ENCODE peak calls at places on chromosomes 1 and 21, in seven cellular contexts. B is heart right ventricle, X is ovary, G is Peyer's patch, V is astrocyte, R is lower lobe of right lung, L is fibroblast of lung. H is an unnamed sample.

GRCh38 chr1:225754940-225755635 is 22.5 kb upstream of the SRP9 start:
- DNase-seq in B (peak; percentile 56), X (no peak), G (no peak), V (peak; percentile 97), R (no peak), L (peak; percentile 91), H (peak; percentile 92)

GRCh38 chr1:225885336-225885735 is 3.2 kb upstream of the TMEM63A start:
- DNase-seq in B (no peak), X (no peak), G (no peak), V (no peak), R (peak; percentile 41), L (no peak), H (no peak)

GRCh38 chr1:115258302-115258866 is 79.7 kb downstream of the NGF start:
- DNase-seq in B (no peak), X (no peak), G (no peak), V (peak; percentile 82), R (no peak), L (peak; percentile 77), H (peak; percentile 80)

GRCh38 chr1:32239790-32240139 is 7.3 kb upstream of the FAM167B start:
- DNase-seq in B (peak; percentile 18), X (peak; percentile 54), G (no peak), V (no peak), R (no peak), L (no peak), H (no peak)

GRCh38 chr1:33001282-33001681 is 35.4 kb downstream of the AK2 start:
- DNase-seq in B (no peak), X (no peak), G (no peak), V (no peak), R (no peak), L (no peak), H (no peak)

GRCh38 chr1:201666645-201667044 is 127.7 kb downstream of the NAV1 start:
- DNase-seq in B (no peak), X (no peak), G (no peak), V (no peak), R (no peak), L (no peak), H (no peak)

GRCh38 chr1:226064168-226064815 is 1.8 kb downstream of the H3-3A start:
- DNase-seq in B (no peak), X (no peak), G (no peak), V (no peak), R (no peak), L (peak; percentile 22), H (no peak)

GRCh38 chr1:90371106-90371813 is 345.8 kb downstream of the BARHL2 start:
- DNase-seq in B (no peak), X (no peak), G (no peak), V (peak; percentile 84), R (no peak), L (peak; percentile 2), H (peak; percentile 1)

GRCh38 chr21:41379901-41380300 is 18.1 kb downstream of the MX2 start:
- DNase-seq in B (no peak), X (no peak), G (no peak), V (no peak), R (no peak), L (no peak), H (no peak)

GRCh38 chr1:54278941-54279422 is 79.0 kb downstream of the MRPL37 start:
- DNase-seq in B (no peak), X (no peak), G (no peak), V (peak; percentile 92), R (no peak), L (peak; percentile 28), H (peak; percentile 75)

GRCh38 chr1:67434491-67434890 is 4.3 kb upstream of the SERBP1 start:
- DNase-seq in B (no peak), X (no peak), G (no peak), V (no peak), R (no peak), L (peak; percentile 80), H (peak; percentile 17)

GRCh38 chr1:171635661-171636060 is 13.6 kb downstream of the MYOCOS start:
- DNase-seq in B (no peak), X (no peak), G (no peak), V (no peak), R (no peak), L (no peak), H (no peak)

GRCh38 chr21:39111928-39112327 is 71.3 kb downstream of the PSMG1 start:
- DNase-seq in B (no peak), X (no peak), G (no peak), V (peak; percentile 41), R (no peak), L (peak; percentile 82), H (peak; percentile 55)

GRCh38 chr1:28775121-28775942 is 36.6 kb upstream of the OPRD1 start:
- DNase-seq in B (peak; percentile 82), X (peak; percentile 87), G (peak; percentile 53), V (no peak), R (peak; percentile 92), L (peak; percentile 77), H (peak; percentile 36)

GRCh38 chr1:93874025-93874651 is 4.9 kb downstream of the DNTTIP2 start:
- DNase-seq in B (no peak), X (no peak), G (no peak), V (no peak), R (no peak), L (peak; percentile 55), H (peak; percentile 72)

GRCh38 chr1:6858586-6858985 is 73.3 kb downstream of the CAMTA1 start:
- DNase-seq in B (no peak), X (no peak), G (no peak), V (no peak), R (no peak), L (no peak), H (no peak)

GRCh38 chr1:180926164-180926981 is 13.7 kb downstream of the KIAA1614 start:
- DNase-seq in B (peak; percentile 75), X (peak; percentile 77), G (no peak), V (peak; percentile 27), R (no peak), L (peak; percentile 66), H (peak; percentile 43)

GRCh38 chr1:5632226-5632625 is 360.0 kb downstream of the NPHP4 start:
- DNase-seq in B (no peak), X (no peak), G (no peak), V (no peak), R (no peak), L (no peak), H (no peak)

GRCh38 chr1:63603810-63604209 is 10.6 kb downstream of the PGM1 start:
- DNase-seq in B (no peak), X (no peak), G (no peak), V (no peak), R (no peak), L (no peak), H (peak; percentile 42)

GRCh38 chr1:223175032-223175431 is 32.0 kb upstream of the TLR5 start:
- DNase-seq in B (no peak), X (no peak), G (no peak), V (no peak), R (no peak), L (no peak), H (peak; percentile 9)

GRCh38 chr1:26626994-26627393 is 68.8 kb upstream of the ARID1A start:
- DNase-seq in B (no peak), X (no peak), G (no peak), V (peak; percentile 41), R (no peak), L (peak; percentile 29), H (peak; percentile 54)

GRCh38 chr1:231139125-231139649 is 22.7 kb upstream of the TRIM67 start:
- DNase-seq in B (no peak), X (no peak), G (no peak), V (peak; percentile 91), R (no peak), L (peak; percentile 76), H (peak; percentile 58)

GRCh38 chr1:209886219-209886536 is 51.8 kb upstream of the SYT14 start:
- DNase-seq in B (no peak), X (no peak), G (no peak), V (no peak), R (no peak), L (no peak), H (no peak)

GRCh38 chr1:94522304-94522703 is 19.3 kb downstream of the F3 start:
- DNase-seq in B (no peak), X (no peak), G (no peak), V (no peak), R (no peak), L (peak; percentile 80), H (peak; percentile 72)

GRCh38 chr1:119768778-119769177 is at the start of gene HMGCS2:
- DNase-seq in B (no peak), X (no peak), G (no peak), V (no peak), R (no peak), L (no peak), H (no peak)

GRCh38 chr1:240492832-240493440 is 119.0 kb downstream of the GREM2 start:
- DNase-seq in B (peak; percentile 16), X (peak; percentile 67), G (no peak), V (peak; percentile 44), R (peak; percentile 54), L (peak; percentile 60), H (peak; percentile 14)

GRCh38 chr1:86581250-86581649 is 34.4 kb downstream of the CLCA4 start:
- DNase-seq in B (no peak), X (no peak), G (no peak), V (no peak), R (no peak), L (no peak), H (no peak)

GRCh38 chr21:34883501-34884271 is 165.4 kb downstream of the RUNX1 start:
- DNase-seq in B (no peak), X (no peak), G (no peak), V (no peak), R (no peak), L (peak; percentile 44), H (no peak)

GRCh38 chr21:32994305-32994704 is 31.4 kb upstream of the OLIG2 start:
- DNase-seq in B (no peak), X (no peak), G (no peak), V (no peak), R (no peak), L (peak; percentile 39), H (peak; percentile 31)

DNA sequence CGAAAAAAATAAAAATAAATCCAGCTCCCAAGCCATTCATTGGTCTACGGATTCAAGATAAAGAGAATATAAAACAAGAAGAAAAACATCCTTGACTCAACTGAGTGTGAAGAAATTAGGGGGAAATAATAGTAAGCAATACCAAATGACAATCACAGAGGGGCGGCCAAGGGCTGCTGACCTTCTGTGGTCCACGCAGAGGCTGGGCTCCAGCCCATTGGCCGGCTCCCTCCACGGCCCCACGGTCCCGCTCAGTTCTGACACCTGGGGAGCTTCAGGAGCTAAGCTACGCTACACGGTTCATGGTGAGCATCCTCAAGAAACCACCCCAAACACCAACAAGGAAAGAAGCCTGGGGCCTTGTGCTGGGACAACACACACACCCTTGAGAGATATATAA is 400 bp upstream of the KRTAP10-12 start:
- DNase-seq in B (no peak), X (no peak), G (no peak), V (no peak), R (no peak), L (no peak), H (no peak)
- H3K27me3 ChIP-seq in B (no peaks in the 10 kb centered on the region), X (no peaks in the 10 kb centered on the region), G (no peaks in the 10 kb centered on the region), V (peaks cover 21% of the 10 kb centered on the region), R (peaks cover 38% of the 10 kb centered on the region), L (peaks cover 5% of the 10 kb centered on the region), H (peaks cover 50% of the 10 kb centered on the region)

GRCh38 chr1:56002272-56002671 is 577.1 kb downstream of the PLPP3 start:
- DNase-seq in B (no peak), X (no peak), G (no peak), V (no peak), R (no peak), L (no peak), H (no peak)
- H3K27me3 ChIP-seq in B (no peaks in the 10 kb centered on the region), X (no peaks in the 10 kb centered on the region), G (no peaks in the 10 kb centered on the region), V (no peaks in the 10 kb centered on the region), R (no peaks in the 10 kb centered on the region), L (no peaks in the 10 kb centered on the region), H (no peaks in the 10 kb centered on the region)

GRCh38 chr1:44422161-44422560 is 17.1 kb downstream of the RNF220 start:
- DNase-seq in B (no peak), X (no peak), G (no peak), V (no peak), R (no peak), L (no peak), H (no peak)
- H3K27me3 ChIP-seq in B (no peaks in the 10 kb centered on the region), X (no peaks in the 10 kb centered on the region), G (peaks cover 33% of the 10 kb centered on the region), V (peaks cover 53% of the 10 kb centered on the region), R (peaks cover 75% of the 10 kb centered on the region), L (peaks cover 52% of the 10 kb centered on the region), H (peaks cover 83% of the 10 kb centered on the region)

GRCh38 chr1:58989845-58990244 is 206.0 kb upstream of the JUN start:
- DNase-seq in B (no peak), X (no peak), G (no peak), V (no peak), R (no peak), L (no peak), H (no peak)
- H3K27me3 ChIP-seq in B (no peaks in the 10 kb centered on the region), X (no peaks in the 10 kb centered on the region), G (no peaks in the 10 kb centered on the region), V (no peaks in the 10 kb centered on the region), R (no peaks in the 10 kb centered on the region), L (no peaks in the 10 kb centered on the region), H (no peaks in the 10 kb centered on the region)